ENCODE peak calls at places on chromosomes 6 and 20, in six cellular contexts. R is GM12878, T is H1, Y is K562, X is HepG2, I is GM12891. V is an unnamed sample.

GRCh38 chr6:113710110-113710509 is 147.0 kb upstream of the MARCKS start:
- DNase-seq in T (no peak), Y (no peak), R (no peak), I (no peak), X (no peak), V (no peak)

GRCh38 chr6:137261393-137262154 is 42.4 kb upstream of the IFNGR1 start:
- DNase-seq in T (no peak), I (no peak), X (peak), Y (no peak), R (peak), V (no peak)

GRCh38 chr20:35734374-35734773 is 7.7 kb downstream of the RBM39 start:
- DNase-seq in T (no peak), X (no peak), R (no peak), I (no peak), Y (no peak), V (no peak)

GRCh38 chr6:168133186-168133585 is 54.2 kb upstream of the FRMD1 start:
- DNase-seq in Y (no peak), I (no peak), R (no peak), X (no peak), T (no peak), V (no peak)

GRCh38 chr6:46655803-46656202 is 3.0 kb downstream of the SLC25A27 start:
- DNase-seq in T (no peak), Y (peak), R (no peak), I (no peak), X (peak), V (no peak)

GRCh38 chr6:124149646-124150045 is 346.0 kb downstream of the NKAIN2 start:
- DNase-seq in Y (no peak), X (no peak), I (no peak), T (no peak), R (no peak), V (no peak)

GRCh38 chr6:155314773-155315515 is 660 bp upstream of the TFB1M start:
- DNase-seq in I (peak), T (no peak), X (peak), R (peak), Y (peak), V (no peak)

GRCh38 chr20:35226775-35227681 is 538 bp downstream of the MMP24 start:
- DNase-seq in T (no peak), Y (peak), R (no peak), X (peak), I (peak), V (no peak)

GRCh38 chr20:1241456-1241855 is 15.6 kb downstream of the RAD21L1 start:
- DNase-seq in R (no peak), T (no peak), X (no peak), I (no peak), Y (no peak), V (no peak)

GRCh38 chr6:46201701-46202100 is 30.9 kb upstream of the ENPP5 start:
- DNase-seq in X (no peak), R (no peak), Y (no peak), T (no peak), I (no peak), V (no peak)

GRCh38 chr20:4375881-4376280 is 345.8 kb upstream of the PRND start:
- DNase-seq in X (no peak), Y (no peak), R (no peak), T (no peak), I (no peak), V (no peak)

GRCh38 chr6:150897400-150897943 is 32.0 kb downstream of the MTHFD1L start:
- DNase-seq in R (peak), I (no peak), T (no peak), X (no peak), Y (no peak), V (no peak)

GRCh38 chr20:1838479-1839279 is 56.5 kb upstream of the SIRPA start:
- DNase-seq in Y (no peak), I (no peak), T (no peak), R (no peak), X (no peak), V (no peak)

GRCh38 chr6:23349521-23350147 is 776.4 kb upstream of the NRSN1 start:
- DNase-seq in Y (no peak), T (no peak), X (no peak), I (no peak), R (no peak), V (no peak)

DNA sequence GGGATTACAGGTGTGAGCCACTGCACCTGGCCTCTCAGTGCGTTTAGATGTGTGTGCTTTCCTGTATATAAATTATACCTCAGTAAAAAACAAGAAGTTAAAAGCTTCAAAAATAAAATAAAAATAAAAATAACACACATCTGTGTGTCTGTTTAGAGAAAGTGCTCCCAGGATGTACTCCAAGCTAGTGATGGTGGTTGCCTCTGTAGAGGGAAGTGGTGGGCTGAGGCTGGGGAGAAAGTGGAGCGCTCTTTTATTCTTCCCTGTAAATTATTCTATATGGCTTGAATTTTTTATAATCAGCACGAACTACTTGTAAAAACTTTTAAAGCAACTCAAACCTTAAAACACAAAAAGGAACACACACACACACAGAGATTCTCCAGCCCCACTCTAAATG is 29.0 kb downstream of the PTGIS start:
- DNase-seq in I (no peak), Y (no peak), R (no peak), X (no peak), T (no peak), V (no peak)
- TF ChIP-seq POLR2A in I (no peak), Y (no peak), R (no peak), X (no peak), T (no peak), V (no peak)

DNA sequence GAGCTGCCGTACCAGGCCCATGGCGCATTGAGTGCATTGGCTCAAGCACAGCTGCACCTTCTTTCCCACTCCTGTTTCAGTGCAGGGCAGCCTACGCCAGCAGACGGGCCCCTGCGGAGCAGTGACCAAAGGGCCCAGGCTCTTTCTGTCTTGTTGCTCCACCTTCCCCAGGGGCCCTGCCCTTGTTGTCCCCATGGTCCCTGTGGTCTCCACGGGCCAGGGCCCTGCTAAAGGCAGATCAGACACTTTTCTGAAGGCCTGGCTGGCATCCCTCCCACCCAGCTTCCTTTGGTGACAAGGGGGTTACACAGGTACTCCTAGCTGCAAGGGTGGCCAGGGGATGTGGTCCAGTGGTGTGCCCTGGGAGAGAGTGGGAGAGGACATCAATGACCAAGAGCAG is 159.5 kb upstream of the MLN start:
- DNase-seq in T (no peak), X (no peak), Y (no peak), I (no peak), R (no peak), V (no peak)
- TF ChIP-seq TAF1 in T (no peak), X (no peak), Y (no peak), I (no peak), R (no peak), V (no peak)

GRCh38 chr6:12289655-12290489 is at the start of gene EDN1:
- DNase-seq in R (peak), T (peak), X (peak), Y (peak), I (peak), V (peak)

GRCh38 chr6:12288844-12289654 is 1.1 kb upstream of the EDN1 start:
- DNase-seq in Y (peak), R (peak), T (peak), X (peak), I (peak), V (no peak)

GRCh38 chr6:12291083-12291784 is 1.1 kb downstream of the EDN1 start:
- DNase-seq in I (no peak), Y (no peak), T (no peak), R (no peak), X (no peak), V (no peak)

GRCh38 chr6:12291785-12292604 is 1.8 kb downstream of the EDN1 start:
- DNase-seq in Y (no peak), I (no peak), R (no peak), T (no peak), X (peak), V (no peak)

DNA sequence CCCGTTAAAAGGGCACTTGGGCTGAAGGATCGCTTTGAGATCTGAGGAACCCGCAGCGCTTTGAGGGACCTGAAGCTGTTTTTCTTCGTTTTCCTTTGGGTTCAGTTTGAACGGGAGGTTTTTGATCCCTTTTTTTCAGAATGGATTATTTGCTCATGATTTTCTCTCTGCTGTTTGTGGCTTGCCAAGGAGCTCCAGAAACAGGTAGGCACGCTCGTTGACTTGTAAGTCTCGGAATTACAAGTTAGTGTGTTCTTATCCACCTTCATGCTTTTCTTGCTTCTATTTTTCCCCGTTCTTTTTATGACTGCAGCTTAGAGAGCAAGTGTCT is 294 bp downstream of the EDN1 start:
- DNase-seq in Y (no peak), X (no peak), T (no peak), I (no peak), R (no peak), V (no peak)
- TF ChIP-seq POLR2A in Y (no peak), X (no peak), T (no peak), I (no peak), R (no peak), V (no peak)

GRCh38 chr6:100176951-100177710 is 183.1 kb upstream of the MCHR2 start:
- DNase-seq in R (no peak), X (no peak), I (no peak), Y (no peak), T (no peak), V (no peak)

GRCh38 chr6:100177956-100178355 is 183.9 kb upstream of the MCHR2 start:
- DNase-seq in Y (no peak), R (no peak), I (no peak), T (no peak), X (no peak), V (no peak)

GRCh38 chr6:100173211-100173610 is 179.2 kb upstream of the MCHR2 start:
- DNase-seq in I (no peak), X (no peak), Y (no peak), T (no peak), R (no peak), V (no peak)

GRCh38 chr6:100175814-100176275 is 181.8 kb upstream of the MCHR2 start:
- DNase-seq in I (no peak), T (no peak), X (peak), Y (no peak), R (no peak), V (no peak)

DNA sequence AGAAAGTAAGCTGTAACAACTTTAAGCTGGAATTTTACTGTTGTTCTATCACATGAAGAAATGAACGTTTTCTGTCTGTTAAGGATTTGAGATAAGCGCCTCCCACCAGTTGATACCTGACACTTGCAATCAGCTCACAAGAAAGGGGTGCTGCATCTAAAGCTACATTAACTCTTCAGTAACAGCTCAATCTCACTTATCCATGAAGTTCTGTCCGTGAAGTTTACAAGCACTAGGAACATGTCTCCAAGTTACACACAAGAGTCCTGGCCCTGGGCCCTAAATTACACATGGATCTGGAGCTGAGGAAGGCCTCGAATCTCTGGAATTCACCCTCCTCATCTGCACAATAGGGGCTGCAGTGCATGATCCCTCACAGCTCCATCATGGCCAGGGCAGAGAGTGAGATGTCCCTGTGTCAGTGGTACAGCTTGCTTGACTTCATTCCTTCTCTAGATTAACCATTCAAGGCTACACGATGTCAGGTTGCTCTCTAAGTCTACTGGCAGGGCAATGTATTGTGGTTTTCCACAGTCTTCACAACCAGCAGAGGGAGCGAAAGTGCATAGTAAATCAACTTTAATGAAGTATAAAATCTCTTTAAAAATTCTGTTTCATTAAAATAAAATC is 182.4 kb upstream of the MCHR2 start:
- DNase-seq in I (no peak), R (no peak), Y (no peak), X (peak), T (no peak), V (no peak)
- TF ChIP-seq TAF1 in I (no peak), R (no peak), Y (no peak), X (no peak), T (no peak), V (no peak)

GRCh38 chr20:47336013-47336754 is 20.3 kb downstream of the ZMYND8 start:
- DNase-seq in X (no peak), R (no peak), T (no peak), I (no peak), Y (no peak), V (no peak)
- TF ChIP-seq POLR2A in X (no peak), R (no peak), T (no peak), I (no peak), Y (no peak), V (no peak)

V was measured in GM12892.